ENCODE peak calls at places on chromosomes 6 and 20, in seven cellular contexts. F, B, I, G, Y, C and S are unnamed samples.

GRCh38 chr6:2895072-2895471 is 8.0 kb downstream of the SERPINB9 start:
- DNase-seq in B (no peak), C (no peak), I (no peak), G (no peak), Y (no peak), F (no peak), S (no peak)

GRCh38 chr20:34190262-34190661 is 51.0 kb upstream of the ASIP start:
- DNase-seq in C (no peak), B (no peak), F (no peak), G (no peak), I (no peak), Y (no peak), S (no peak)

GRCh38 chr6:125220712-125221111 is 67.1 kb downstream of the TPD52L1 start:
- DNase-seq in I (no peak), B (no peak), G (peak), Y (no peak), C (no peak), F (peak), S (no peak)

GRCh38 chr6:19157496-19157895 is 679.7 kb upstream of the ID4 start:
- DNase-seq in Y (no peak), I (no peak), G (no peak), B (no peak), C (no peak), F (no peak), S (no peak)

GRCh38 chr6:113695506-113695905 is 161.6 kb upstream of the MARCKS start:
- DNase-seq in C (no peak), F (no peak), Y (no peak), I (no peak), B (no peak), G (no peak), S (no peak)

GRCh38 chr6:125940691-125941090 is 15.9 kb upstream of the HINT3 start:
- DNase-seq in G (no peak), B (no peak), Y (no peak), F (no peak), C (no peak), I (no peak), S (no peak)

GRCh38 chr6:107616776-107617175 is 126.9 kb downstream of the SOBP start:
- DNase-seq in C (no peak), Y (no peak), B (no peak), I (no peak), G (no peak), F (no peak), S (no peak)

GRCh38 chr20:62307226-62308101 is 4.7 kb downstream of the ADRM1 start:
- DNase-seq in F (no peak), Y (no peak), B (no peak), G (no peak), I (no peak), C (no peak), S (no peak)

GRCh38 chr6:46651766-46652165 is 852 bp downstream of the CYP39A1 start:
- DNase-seq in B (no peak), Y (no peak), C (no peak), G (no peak), F (no peak), I (no peak), S (no peak)

GRCh38 chr6:45663181-45664180 is 285.7 kb upstream of the SUPT3H start:
- DNase-seq in B (peak), C (no peak), G (peak), Y (no peak), I (peak), F (peak), S (no peak)

GRCh38 chr6:71376830-71377229 is 88.2 kb downstream of the OGFRL1 start:
- DNase-seq in B (no peak), F (no peak), I (no peak), C (no peak), G (no peak), Y (no peak), S (no peak)

GRCh38 chr6:135633573-135633972 is 136.0 kb upstream of the AHI1 start:
- DNase-seq in Y (no peak), F (no peak), I (no peak), B (no peak), C (no peak), G (no peak), S (no peak)

GRCh38 chr6:164133095-164133494 is 718.6 kb downstream of the QKI start:
- DNase-seq in G (no peak), F (no peak), B (no peak), I (no peak), C (no peak), Y (no peak), S (no peak)

GRCh38 chr20:63932606-63933160 is 23.5 kb downstream of the UCKL1 start:
- DNase-seq in F (no peak), I (no peak), B (no peak), Y (no peak), C (no peak), G (no peak), S (no peak)

GRCh38 chr20:32447136-32448027 is 89.3 kb downstream of the ASXL1 start:
- DNase-seq in C (no peak), F (no peak), Y (no peak), I (no peak), G (no peak), B (no peak), S (no peak)

GRCh38 chr6:28747631-28748157 is 176.1 kb downstream of the TRIM27 start:
- DNase-seq in F (no peak), G (no peak), I (no peak), Y (no peak), B (no peak), C (no peak), S (no peak)

GRCh38 chr6:134317471-134318131 is at the start of gene SGK1:
- DNase-seq in G (peak), B (no peak), I (no peak), Y (no peak), C (no peak), F (no peak), S (no peak)

GRCh38 chr6:157806496-157807215 is 16.4 kb upstream of the SNX9 start:
- DNase-seq in I (no peak), B (no peak), F (no peak), Y (no peak), G (no peak), C (no peak), S (no peak)

GRCh38 chr6:140264451-140264850 is 890.0 kb upstream of the CITED2 start:
- DNase-seq in C (no peak), I (no peak), F (no peak), B (no peak), Y (no peak), G (no peak), S (no peak)

GRCh38 chr20:14337400-14338171 is at the start of gene FLRT3:
- DNase-seq in C (no peak), G (peak), B (no peak), Y (no peak), I (no peak), F (peak), S (no peak)

GRCh38 chr20:51298141-51298540 is 244.4 kb downstream of the NFATC2 start:
- DNase-seq in B (no peak), F (no peak), Y (no peak), C (no peak), I (no peak), G (no peak), S (no peak)

GRCh38 chr6:149306967-149307366 is 10.5 kb upstream of the TAB2 start:
- DNase-seq in I (no peak), B (no peak), Y (no peak), G (no peak), F (no peak), C (no peak), S (no peak)

GRCh38 chr6:797479-798077 is 104.6 kb upstream of the EXOC2 start:
- DNase-seq in F (no peak), B (no peak), I (peak), G (no peak), Y (peak), C (peak), S (peak)

GRCh38 chr6:52603000-52603795 is 26.3 kb upstream of the TRAM2 start:
- DNase-seq in F (no peak), I (no peak), Y (no peak), G (no peak), C (no peak), B (no peak), S (no peak)

GRCh38 chr6:34544776-34545471 is 11.2 kb downstream of the SPDEF start:
- DNase-seq in C (no peak), G (no peak), Y (no peak), F (no peak), B (no peak), I (no peak), S (no peak)

GRCh38 chr20:22684072-22684762 is 99.8 kb upstream of the FOXA2 start:
- DNase-seq in I (no peak), F (peak), B (no peak), C (no peak), G (peak), Y (no peak), S (no peak)

GRCh38 chr20:56171087-56172012 is 77.2 kb upstream of the MC3R start:
- DNase-seq in B (no peak), F (no peak), Y (no peak), C (no peak), I (no peak), G (no peak), S (no peak)